ENCODE peak calls at places on chromosomes 13 and 19, in nine cellular contexts. One of them, this sample, is unnamed.

GRCh38 chr19:13404236-13404635 is 102.0 kb downstream of the CACNA1A start:
- DNase-seq in ascending aorta: no peak
- DNase-seq in upper lobe of right lung: no peak
- DNase-seq in GM23338: no peak
- DNase-seq in IMR-90: no peak
- DNase-seq in cardiac muscle cell: no peak
- DNase-seq in CD8-positive, alpha-beta T cell: no peak
- DNase-seq in AG10803: no peak
- DNase-seq in uterus: no peak
- DNase-seq in this sample: no peak

GRCh38 chr13:41222259-41222852 is 28.0 kb upstream of the KBTBD7 start:
- DNase-seq in cardiac muscle cell: peak
- DNase-seq in ascending aorta: no peak
- DNase-seq in AG10803: peak
- DNase-seq in uterus: peak
- DNase-seq in IMR-90: peak
- DNase-seq in GM23338: peak
- DNase-seq in upper lobe of right lung: no peak
- DNase-seq in CD8-positive, alpha-beta T cell: peak
- DNase-seq in this sample: peak

GRCh38 chr13:85590231-85590931 is 208.8 kb downstream of the SLITRK6 start:
- DNase-seq in AG10803: no peak
- DNase-seq in ascending aorta: no peak
- DNase-seq in GM23338: no peak
- DNase-seq in uterus: no peak
- DNase-seq in IMR-90: no peak
- DNase-seq in CD8-positive, alpha-beta T cell: no peak
- DNase-seq in upper lobe of right lung: no peak
- DNase-seq in cardiac muscle cell: no peak
- DNase-seq in this sample: peak

GRCh38 chr13:40803316-40803715 is 13.9 kb downstream of the SLC25A15 start:
- DNase-seq in ascending aorta: no peak
- DNase-seq in upper lobe of right lung: no peak
- DNase-seq in IMR-90: no peak
- DNase-seq in AG10803: no peak
- DNase-seq in CD8-positive, alpha-beta T cell: no peak
- DNase-seq in GM23338: no peak
- DNase-seq in cardiac muscle cell: no peak
- DNase-seq in uterus: no peak
- DNase-seq in this sample: no peak

GRCh38 chr19:12956446-12957388 is at the start of gene GADD45GIP1:
- DNase-seq in uterus: peak
- DNase-seq in IMR-90: peak
- DNase-seq in AG10803: peak
- DNase-seq in upper lobe of right lung: peak
- DNase-seq in CD8-positive, alpha-beta T cell: peak
- DNase-seq in GM23338: peak
- DNase-seq in ascending aorta: no peak
- DNase-seq in cardiac muscle cell: peak
- DNase-seq in this sample: no peak

GRCh38 chr13:24650157-24650556 is 30.1 kb upstream of the ATP12A start:
- DNase-seq in AG10803: peak
- DNase-seq in CD8-positive, alpha-beta T cell: no peak
- DNase-seq in upper lobe of right lung: no peak
- DNase-seq in IMR-90: peak
- DNase-seq in cardiac muscle cell: no peak
- DNase-seq in GM23338: no peak
- DNase-seq in uterus: no peak
- DNase-seq in ascending aorta: no peak
- DNase-seq in this sample: peak

GRCh38 chr13:48094404-48094780 is 512 bp downstream of the MED4 start:
- DNase-seq in upper lobe of right lung: no peak
- DNase-seq in IMR-90: no peak
- DNase-seq in CD8-positive, alpha-beta T cell: no peak
- DNase-seq in AG10803: peak
- DNase-seq in GM23338: peak
- DNase-seq in uterus: no peak
- DNase-seq in ascending aorta: no peak
- DNase-seq in cardiac muscle cell: peak
- DNase-seq in this sample: no peak

GRCh38 chr19:17419491-17420266 is at the start of gene MVB12A:
- DNase-seq in ascending aorta: peak
- DNase-seq in GM23338: peak
- DNase-seq in upper lobe of right lung: peak
- DNase-seq in cardiac muscle cell: peak
- DNase-seq in CD8-positive, alpha-beta T cell: peak
- DNase-seq in uterus: peak
- DNase-seq in IMR-90: peak
- DNase-seq in AG10803: peak
- DNase-seq in this sample: peak

GRCh38 chr19:11324748-11325389 is 14.6 kb downstream of the RAB3D start:
- DNase-seq in GM23338: no peak
- DNase-seq in uterus: peak
- DNase-seq in CD8-positive, alpha-beta T cell: no peak
- DNase-seq in ascending aorta: no peak
- DNase-seq in cardiac muscle cell: no peak
- DNase-seq in AG10803: no peak
- DNase-seq in upper lobe of right lung: no peak
- DNase-seq in IMR-90: no peak
- DNase-seq in this sample: no peak

GRCh38 chr13:20901668-20902437 is 693 bp downstream of the XPO4 start:
- DNase-seq in IMR-90: peak
- DNase-seq in ascending aorta: no peak
- DNase-seq in upper lobe of right lung: peak
- DNase-seq in cardiac muscle cell: peak
- DNase-seq in uterus: no peak
- DNase-seq in CD8-positive, alpha-beta T cell: no peak
- DNase-seq in GM23338: peak
- DNase-seq in AG10803: peak
- DNase-seq in this sample: no peak

GRCh38 chr19:16869331-16869972 is 19.3 kb upstream of the F2RL3 start:
- DNase-seq in cardiac muscle cell: no peak
- DNase-seq in uterus: no peak
- DNase-seq in IMR-90: no peak
- DNase-seq in AG10803: no peak
- DNase-seq in upper lobe of right lung: no peak
- DNase-seq in GM23338: no peak
- DNase-seq in CD8-positive, alpha-beta T cell: no peak
- DNase-seq in ascending aorta: no peak
- DNase-seq in this sample: no peak

GRCh38 chr13:96650301-96650886 is 343.9 kb downstream of the OXGR1 start:
- DNase-seq in ascending aorta: no peak
- DNase-seq in IMR-90: no peak
- DNase-seq in GM23338: no peak
- DNase-seq in cardiac muscle cell: no peak
- DNase-seq in AG10803: peak
- DNase-seq in uterus: no peak
- DNase-seq in CD8-positive, alpha-beta T cell: no peak
- DNase-seq in upper lobe of right lung: no peak
- DNase-seq in this sample: peak

GRCh38 chr13:32881074-32881791 is 135.0 kb upstream of the KL start:
- DNase-seq in GM23338: no peak
- DNase-seq in cardiac muscle cell: no peak
- DNase-seq in uterus: peak
- DNase-seq in CD8-positive, alpha-beta T cell: no peak
- DNase-seq in AG10803: peak
- DNase-seq in IMR-90: peak
- DNase-seq in upper lobe of right lung: no peak
- DNase-seq in ascending aorta: no peak
- DNase-seq in this sample: peak

GRCh38 chr19:48750351-48750750 is 2.1 kb downstream of the FUT1 start:
- DNase-seq in uterus: no peak
- DNase-seq in ascending aorta: no peak
- DNase-seq in AG10803: no peak
- DNase-seq in cardiac muscle cell: no peak
- DNase-seq in IMR-90: no peak
- DNase-seq in GM23338: no peak
- DNase-seq in CD8-positive, alpha-beta T cell: no peak
- DNase-seq in upper lobe of right lung: no peak
- DNase-seq in this sample: no peak
- H3K4me3 ChIP-seq in uterus: no peak
- H3K4me3 ChIP-seq in ascending aorta: no peak
- H3K4me3 ChIP-seq in AG10803: no peak
- H3K4me3 ChIP-seq in cardiac muscle cell: no peak
- H3K4me3 ChIP-seq in IMR-90: no peak
- H3K4me3 ChIP-seq in GM23338: no peak
- H3K4me3 ChIP-seq in CD8-positive, alpha-beta T cell: no peak
- H3K4me3 ChIP-seq in upper lobe of right lung: peak
- H3K4me3 ChIP-seq in this sample: no peak

GRCh38 chr13:61286148-61286745 is 129.4 kb downstream of the PCDH20 start:
- DNase-seq in uterus: no peak
- DNase-seq in upper lobe of right lung: no peak
- DNase-seq in AG10803: no peak
- DNase-seq in ascending aorta: no peak
- DNase-seq in IMR-90: no peak
- DNase-seq in CD8-positive, alpha-beta T cell: no peak
- DNase-seq in cardiac muscle cell: peak
- DNase-seq in GM23338: peak
- DNase-seq in this sample: no peak
- TF ChIP-seq CTCF in uterus: no peak
- TF ChIP-seq CTCF in upper lobe of right lung: peak
- TF ChIP-seq CTCF in AG10803: no peak
- TF ChIP-seq CTCF in ascending aorta: no peak
- TF ChIP-seq CTCF in IMR-90: no peak
- TF ChIP-seq CTCF in CD8-positive, alpha-beta T cell: no peak
- TF ChIP-seq CTCF in cardiac muscle cell: no peak
- TF ChIP-seq CTCF in GM23338: peak
- TF ChIP-seq CTCF in this sample: no peak

GRCh38 chr13:25992076-25992475 is 59.7 kb downstream of the SHISA2 start:
- DNase-seq in cardiac muscle cell: no peak
- DNase-seq in upper lobe of right lung: no peak
- DNase-seq in uterus: no peak
- DNase-seq in ascending aorta: no peak
- DNase-seq in AG10803: no peak
- DNase-seq in GM23338: no peak
- DNase-seq in CD8-positive, alpha-beta T cell: no peak
- DNase-seq in IMR-90: no peak
- DNase-seq in this sample: no peak
- H3K4me3 ChIP-seq in cardiac muscle cell: no peak
- H3K4me3 ChIP-seq in upper lobe of right lung: no peak
- H3K4me3 ChIP-seq in uterus: no peak
- H3K4me3 ChIP-seq in ascending aorta: no peak
- H3K4me3 ChIP-seq in AG10803: no peak
- H3K4me3 ChIP-seq in GM23338: no peak
- H3K4me3 ChIP-seq in CD8-positive, alpha-beta T cell: no peak
- H3K4me3 ChIP-seq in IMR-90: no peak
- H3K4me3 ChIP-seq in this sample: no peak

DNA sequence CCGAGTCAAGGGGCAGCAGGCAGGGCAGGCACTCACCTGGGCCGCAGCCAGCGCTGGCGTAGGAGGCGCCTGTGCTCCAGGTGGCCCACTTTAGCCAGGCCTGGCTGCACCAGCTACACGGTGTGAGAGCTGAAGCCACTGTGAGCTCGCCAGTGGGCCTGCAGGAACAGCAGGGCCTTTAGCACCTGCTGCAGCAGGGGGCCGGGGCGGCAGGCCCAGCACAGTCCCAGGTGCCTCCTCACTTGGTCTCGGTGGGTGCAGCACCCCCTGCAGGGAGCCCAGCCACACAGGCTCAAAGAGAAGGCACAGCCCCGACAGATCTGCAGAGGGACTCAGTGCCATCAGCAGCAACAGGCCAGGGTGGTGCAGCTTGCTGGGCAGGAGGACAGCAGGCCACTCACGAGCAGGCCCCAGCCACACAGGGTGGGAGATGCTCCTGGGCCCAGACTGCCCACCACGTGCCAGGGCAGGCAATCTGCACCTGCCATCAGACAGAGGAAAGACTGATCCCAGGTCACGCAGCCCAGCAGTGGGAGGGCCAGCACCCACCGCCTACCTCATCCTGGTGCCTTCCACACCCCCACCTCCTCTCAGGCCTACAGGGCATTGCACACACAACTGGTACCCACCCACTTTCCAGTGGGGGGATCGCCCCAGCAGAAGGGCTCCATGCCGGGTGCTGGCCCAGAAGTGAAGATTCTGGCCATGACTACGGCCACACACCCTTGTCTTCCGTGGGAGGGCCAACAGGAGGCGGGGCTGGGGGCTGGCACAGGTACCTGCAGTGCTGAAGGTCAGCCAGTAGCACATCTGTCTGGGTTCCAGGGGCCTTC is 15.8 kb downstream of the ARHGAP33 start:
- DNase-seq in CD8-positive, alpha-beta T cell: no peak
- DNase-seq in upper lobe of right lung: peak
- DNase-seq in GM23338: peak
- DNase-seq in IMR-90: no peak
- DNase-seq in uterus: no peak
- DNase-seq in ascending aorta: no peak
- DNase-seq in AG10803: no peak
- DNase-seq in cardiac muscle cell: no peak
- DNase-seq in this sample: no peak
- TF ChIP-seq CTCF in CD8-positive, alpha-beta T cell: no peak
- TF ChIP-seq CTCF in upper lobe of right lung: no peak
- TF ChIP-seq CTCF in GM23338: peak
- TF ChIP-seq CTCF in IMR-90: peak
- TF ChIP-seq CTCF in uterus: no peak
- TF ChIP-seq CTCF in ascending aorta: no peak
- TF ChIP-seq CTCF in AG10803: no peak
- TF ChIP-seq CTCF in cardiac muscle cell: no peak
- TF ChIP-seq CTCF in this sample: no peak

This sample was measured in astrocyte of the cerebellum.